ENCODE peak calls at places on chromosome 12, in six cellular contexts. P is transverse colon, Y is prostate gland, O is Panc1, G is upper lobe of left lung, M is sigmoid colon. S is an unnamed sample.
A peak's percentile ranks its signal among the peaks of the same experiment; 100 is the strongest.

GRCh38 chr12:42385341-42385841 is 59.4 kb downstream of the PPHLN1 start:
- DNase-seq in P (no peak), Y (no peak), O (no peak), G (no peak), M (no peak), S (no peak)

GRCh38 chr12:116999066-116999465 is 88.3 kb downstream of the FBXW8 start:
- DNase-seq in P (no peak), Y (no peak), O (no peak), G (no peak), M (no peak), S (no peak)

GRCh38 chr12:82942521-82942920 is 255.8 kb downstream of the TMTC2 start:
- DNase-seq in P (no peak), Y (no peak), O (no peak), G (no peak), M (no peak), S (no peak)

GRCh38 chr12:48542300-48542928 is 17.0 kb downstream of the OR8S1 start:
- DNase-seq in P (peak; percentile 53), Y (no peak), O (peak; percentile 32), G (no peak), M (no peak), S (no peak)

GRCh38 chr12:2489266-2489665 is 305.5 kb upstream of the FKBP4 start:
- DNase-seq in P (no peak), Y (no peak), O (no peak), G (no peak), M (no peak), S (no peak)

GRCh38 chr12:18595406-18595805 is 142.4 kb downstream of the PLCZ1 start:
- DNase-seq in P (no peak), Y (no peak), O (no peak), G (no peak), M (no peak), S (no peak)

GRCh38 chr12:132308311-132309161 is 20.9 kb downstream of the GALNT9 start:
- DNase-seq in P (no peak), Y (no peak), O (no peak), G (peak; percentile 74), M (no peak), S (peak; percentile 62)

GRCh38 chr12:77685112-77685511 is 145.6 kb upstream of the NAV3 start:
- DNase-seq in P (peak; percentile 47), Y (peak; percentile 47), O (peak; percentile 50), G (no peak), M (no peak), S (no peak)

GRCh38 chr12:120962487-120963054 is 15.8 kb upstream of the HNF1A start:
- DNase-seq in P (no peak), Y (no peak), O (no peak), G (no peak), M (no peak), S (no peak)

GRCh38 chr12:2582631-2583616 is 211.8 kb upstream of the FKBP4 start:
- DNase-seq in P (peak; percentile 70), Y (peak; percentile 36), O (no peak), G (peak; percentile 95), M (peak; percentile 82), S (peak; percentile 88)

GRCh38 chr12:108373111-108373510 is 34.0 kb upstream of the CMKLR1 start:
- DNase-seq in P (no peak), Y (no peak), O (no peak), G (no peak), M (no peak), S (no peak)

GRCh38 chr12:131561891-131562684 is 148.8 kb upstream of the SFSWAP start:
- DNase-seq in P (no peak), Y (no peak), O (no peak), G (no peak), M (no peak), S (no peak)

GRCh38 chr12:132734206-132734605 is 23.6 kb downstream of the PGAM5 start:
- DNase-seq in P (no peak), Y (no peak), O (no peak), G (no peak), M (no peak), S (no peak)

GRCh38 chr12:49959570-49960473 is 1.9 kb upstream of the AQP5 start:
- DNase-seq in P (no peak), Y (peak; percentile 57), O (no peak), G (no peak), M (no peak), S (no peak)

GRCh38 chr12:95215925-95216324 is 1.3 kb downstream of the FGD6 start:
- DNase-seq in P (no peak), Y (no peak), O (no peak), G (no peak), M (no peak), S (no peak)

GRCh38 chr12:131894981-131895639 is 688 bp downstream of the ULK1 start:
- DNase-seq in P (peak; percentile 31), Y (no peak), O (no peak), G (peak; percentile 88), M (peak; percentile 72), S (peak; percentile 88)

GRCh38 chr12:65536876-65537661 is 258.6 kb downstream of the MSRB3 start:
- DNase-seq in P (peak; percentile 10), Y (peak; percentile 9), O (peak; percentile 82), G (no peak), M (peak; percentile 81), S (no peak)

DNA sequence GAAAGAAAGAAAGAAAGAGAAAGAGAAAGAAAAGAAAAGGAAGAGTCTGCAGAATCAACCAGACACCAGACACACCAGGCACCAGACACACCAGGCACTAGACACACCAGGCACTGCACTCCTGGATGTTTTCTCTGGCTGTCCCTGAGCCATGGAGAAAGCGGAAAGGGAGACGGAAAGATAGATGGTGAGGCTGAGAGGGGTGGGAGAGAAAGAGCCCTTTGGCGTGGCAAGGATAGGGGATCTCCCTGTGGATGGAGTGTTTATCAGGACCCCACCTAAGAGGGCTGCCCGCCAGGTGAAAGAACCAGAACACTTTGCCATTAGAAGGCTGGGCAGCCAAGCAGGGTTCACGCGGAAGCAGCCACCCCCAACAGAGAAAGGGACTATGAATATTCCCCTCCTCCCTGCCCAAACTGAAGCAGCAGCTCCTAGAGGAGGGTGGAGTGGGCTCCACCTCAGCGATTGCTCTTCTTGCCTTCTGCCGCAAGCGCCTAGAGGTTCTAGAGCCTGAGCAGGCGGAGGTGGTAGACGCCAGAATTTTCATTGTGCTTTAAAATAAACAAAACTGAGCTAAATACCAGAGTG is 13.4 kb downstream of the ST8SIA1 start:
- DNase-seq in P (no peak), Y (no peak), O (no peak), G (no peak), M (no peak), S (peak; percentile 59)
- TF ChIP-seq POLR2AphosphoS5 in P (no peak), Y (no peak), O (no peak), G (no peak), M (no peak), S (no peak)

DNA sequence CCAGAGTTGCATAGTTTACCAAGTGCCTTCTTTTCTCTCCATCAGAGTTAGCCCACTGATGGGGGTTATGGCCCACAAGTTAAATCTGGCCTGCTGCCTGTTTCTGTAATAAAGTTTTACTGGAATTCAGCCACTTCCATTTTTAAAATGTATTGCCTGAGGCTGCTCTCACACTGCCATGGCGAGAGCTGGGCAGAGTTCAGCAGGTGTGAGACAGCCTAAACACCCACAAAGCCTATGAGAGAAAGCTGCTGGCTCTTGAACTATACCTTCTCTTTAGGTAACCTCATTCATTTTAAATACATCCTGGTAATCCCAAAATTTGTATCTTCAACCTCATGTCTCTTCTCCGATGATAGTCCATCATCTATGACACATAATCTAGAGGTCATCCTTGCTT is 86.1 kb downstream of the BCL2L14 start:
- DNase-seq in P (no peak), Y (no peak), O (no peak), G (no peak), M (no peak), S (no peak)
- H3K36me3 ChIP-seq in P (no peaks in the 10 kb centered on the region), Y (no peaks in the 10 kb centered on the region), O (no peaks in the 10 kb centered on the region), G (peaks cover 5% of the 10 kb centered on the region), M (peaks cover 27% of the 10 kb centered on the region), S (peaks cover 13% of the 10 kb centered on the region)

DNA sequence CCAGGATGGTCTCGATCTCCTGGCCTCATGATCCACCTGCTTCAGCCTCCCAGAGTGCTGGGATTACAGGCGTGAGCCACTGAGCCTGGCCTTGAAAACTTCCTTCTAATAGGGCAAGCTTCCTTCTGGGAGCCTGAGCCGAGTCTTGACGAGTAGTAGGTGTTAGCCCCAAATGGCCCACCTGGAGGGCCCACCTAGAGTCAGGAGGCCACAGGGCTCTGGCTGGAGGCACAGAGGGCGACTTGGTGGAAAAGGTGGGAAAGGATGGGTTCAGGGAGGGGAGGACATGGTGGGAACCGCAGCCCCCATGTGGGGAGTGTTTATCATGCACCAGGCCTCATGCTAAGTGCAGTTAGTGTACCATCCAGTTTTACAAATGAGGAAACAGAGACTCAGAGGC is 3.0 kb upstream of the LRP1-AS start:
- DNase-seq in P (no peak), Y (no peak), O (no peak), G (no peak), M (peak; percentile 61), S (no peak)
- H3K4me1 ChIP-seq in P (peaks cover 81% of the 10 kb centered on the region), Y (peaks cover 4% of the 10 kb centered on the region), O (no peaks in the 10 kb centered on the region), G (peaks cover 83% of the 10 kb centered on the region), M (no peaks in the 10 kb centered on the region), S (peaks cover 72% of the 10 kb centered on the region)

GRCh38 chr12:27220057-27220987 is 23.8 kb upstream of the STK38L start:
- DNase-seq in P (no peak), Y (no peak), O (no peak), G (no peak), M (no peak), S (no peak)
- TF ChIP-seq POLR2AphosphoS5 in P (no peak), Y (no peak), O (no peak), G (no peak), M (no peak), S (no peak)

GRCh38 chr12:104635944-104636343 is 179.2 kb downstream of the CHST11 start:
- DNase-seq in P (no peak), Y (no peak), O (no peak), G (no peak), M (no peak), S (no peak)
- H3K36me3 ChIP-seq in P (no peaks in the 10 kb centered on the region), Y (no peaks in the 10 kb centered on the region), O (no peaks in the 10 kb centered on the region), G (no peaks in the 10 kb centered on the region), M (no peaks in the 10 kb centered on the region), S (peaks cover 9% of the 10 kb centered on the region)

DNA sequence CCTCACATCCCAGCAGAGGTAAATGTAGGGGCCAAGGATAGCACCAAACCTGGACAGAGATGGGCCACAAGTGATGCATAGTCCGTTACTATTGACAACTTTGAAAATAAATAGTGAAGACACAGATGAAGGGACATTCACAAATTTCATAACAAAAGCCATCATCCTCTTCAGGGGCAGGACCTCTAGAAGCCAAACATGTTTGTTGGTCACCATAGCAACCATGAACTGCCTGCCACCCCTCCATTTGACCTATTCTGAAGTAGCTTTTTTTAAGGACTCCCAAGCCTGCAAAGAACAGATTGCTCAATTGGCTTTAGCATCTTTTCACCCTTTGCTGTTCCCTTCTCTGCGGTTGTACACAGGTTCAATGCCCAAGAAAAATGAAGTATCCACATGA is 35.7 kb upstream of the MDM1 start:
- DNase-seq in P (no peak), Y (no peak), O (no peak), G (no peak), M (no peak), S (no peak)
- H3K4me1 ChIP-seq in P (peaks cover 27% of the 10 kb centered on the region), Y (peaks cover 4% of the 10 kb centered on the region), O (peaks cover 28% of the 10 kb centered on the region), G (peaks cover 33% of the 10 kb centered on the region), M (no peaks in the 10 kb centered on the region), S (peaks cover 28% of the 10 kb centered on the region)

GRCh38 chr12:105961821-105962671 is 176.7 kb downstream of the NUAK1 start:
- DNase-seq in P (no peak), Y (no peak), O (no peak), G (no peak), M (no peak), S (no peak)

GRCh38 chr12:105968025-105968424 is 170.7 kb downstream of the NUAK1 start:
- DNase-seq in P (no peak), Y (no peak), O (no peak), G (no peak), M (no peak), S (no peak)

GRCh38 chr12:105970885-105971284 is 167.9 kb downstream of the NUAK1 start:
- DNase-seq in P (no peak), Y (peak; percentile 84), O (no peak), G (no peak), M (no peak), S (no peak)

GRCh38 chr12:105967038-105967776 is 171.5 kb downstream of the NUAK1 start:
- DNase-seq in P (no peak), Y (no peak), O (no peak), G (no peak), M (no peak), S (no peak)
- TF ChIP-seq POLR2AphosphoS5 in P (no peak), Y (no peak), O (no peak), G (no peak), M (no peak), S (no peak)

S was measured in spleen.